ENCODE peak calls at places on chromosomes 3 and 15, in five cellular contexts. A is mammary epithelial cell; W is CD4-positive, alpha-beta T cell; G is left ventricle myocardium inferior; M is RWPE1. B is an unnamed sample.
A peak's percentile ranks its signal among the peaks of the same experiment; 100 is the strongest.

GRCh38 chr3:48504051-48504946 is at the start of gene SHISA5:
- DNase-seq in A (peak; percentile 44), W (peak; percentile 67), G (peak; percentile 88), M (no peak), B (peak; percentile 54)

GRCh38 chr3:181720281-181720680 is 8.6 kb downstream of the SOX2 start:
- DNase-seq in A (no peak), W (no peak), G (no peak), M (no peak), B (peak; percentile 26)

GRCh38 chr15:100717596-100717995 is 115.2 kb downstream of the ASB7 start:
- DNase-seq in A (no peak), W (no peak), G (no peak), M (no peak), B (no peak)

GRCh38 chr3:169694117-169694516 is 30.6 kb upstream of the MECOM start:
- DNase-seq in A (peak; percentile 5), W (no peak), G (no peak), M (no peak), B (peak; percentile 10)

GRCh38 chr3:64214697-64215018 is 10.6 kb downstream of the PRICKLE2 start:
- DNase-seq in A (peak; percentile 65), W (no peak), G (no peak), M (no peak), B (peak; percentile 64)

GRCh38 chr3:126287171-126287535 is 70.1 kb downstream of the KLF15 start:
- DNase-seq in A (no peak), W (no peak), G (no peak), M (no peak), B (no peak)

GRCh38 chr3:179853176-179853575 is 183.6 kb downstream of the PEX5L start:
- DNase-seq in A (no peak), W (no peak), G (no peak), M (no peak), B (no peak)

GRCh38 chr15:76575177-76576078 is 238.9 kb downstream of the ISL2 start:
- DNase-seq in A (no peak), W (no peak), G (no peak), M (no peak), B (no peak)

GRCh38 chr3:197398301-197398878 is 100.0 kb upstream of the DLG1 start:
- DNase-seq in A (no peak), W (no peak), G (no peak), M (no peak), B (no peak)

GRCh38 chr15:91508633-91509032 is 344.9 kb upstream of the SLCO3A1 start:
- DNase-seq in A (peak; percentile 68), W (no peak), G (no peak), M (peak; percentile 50), B (no peak)

GRCh38 chr3:183306798-183307671 is 54.0 kb downstream of the B3GNT5 start:
- DNase-seq in A (peak; percentile 54), W (no peak), G (peak; percentile 70), M (no peak), B (peak; percentile 77)

GRCh38 chr15:80242132-80242769 is 9.8 kb downstream of the CTXND1 start:
- DNase-seq in A (peak; percentile 3), W (no peak), G (no peak), M (no peak), B (peak; percentile 48)

GRCh38 chr15:34993413-34993812 is 5.3 kb upstream of the ZNF770 start:
- DNase-seq in A (no peak), W (no peak), G (no peak), M (no peak), B (peak; percentile 66)

GRCh38 chr3:141412936-141413354 is 44.6 kb downstream of the ZBTB38 start:
- DNase-seq in A (peak; percentile 64), W (no peak), G (peak; percentile 93), M (no peak), B (peak; percentile 68)

GRCh38 chr3:66478923-66479322 is 21.9 kb downstream of the LRIG1 start:
- DNase-seq in A (no peak), W (no peak), G (no peak), M (no peak), B (no peak)

GRCh38 chr15:31473384-31474058 is 146.9 kb downstream of the KLF13 start:
- DNase-seq in A (no peak), W (no peak), G (no peak), M (no peak), B (no peak)

GRCh38 chr3:188165596-188165995 is 11.6 kb downstream of the LPP start:
- DNase-seq in A (no peak), W (no peak), G (no peak), M (no peak), B (no peak)

GRCh38 chr3:108146139-108146538 is 55.3 kb upstream of the CD47 start:
- DNase-seq in A (no peak), W (no peak), G (no peak), M (no peak), B (no peak)

GRCh38 chr3:71652786-71653419 is 69.4 kb upstream of the FOXP1 start:
- DNase-seq in A (peak; percentile 29), W (no peak), G (no peak), M (peak; percentile 34), B (peak; percentile 58)

GRCh38 chr3:195873971-195874370 is 34.4 kb downstream of the TNK2 start:
- DNase-seq in A (peak; percentile 55), W (no peak), G (no peak), M (no peak), B (peak; percentile 26)

GRCh38 chr3:108603689-108604088 is 14.2 kb downstream of the DZIP3 start:
- DNase-seq in A (no peak), W (no peak), G (no peak), M (no peak), B (no peak)

GRCh38 chr15:58988011-58988785 is 735 bp downstream of the RNF111 start:
- DNase-seq in A (peak; percentile 34), W (peak; percentile 62), G (peak; percentile 79), M (peak; percentile 76), B (peak; percentile 61)

GRCh38 chr15:51681303-51681963 is at the start of gene SCG3:
- DNase-seq in A (peak; percentile 81), W (peak; percentile 64), G (peak; percentile 75), M (peak; percentile 67), B (peak; percentile 88)

GRCh38 chr3:133933097-133934024 is 37.7 kb upstream of the RAB6B start:
- DNase-seq in A (no peak), W (no peak), G (no peak), M (no peak), B (no peak)

GRCh38 chr3:97910931-97911351 is 61.3 kb downstream of the RIOX2 start:
- DNase-seq in A (no peak), W (no peak), G (no peak), M (no peak), B (peak; percentile 31)

GRCh38 chr3:47394140-47394855 is 13.5 kb downstream of the PTPN23 start:
- DNase-seq in A (no peak), W (no peak), G (no peak), M (no peak), B (no peak)

GRCh38 chr3:113008117-113008516 is 17.3 kb downstream of the GTPBP8 start:
- DNase-seq in A (no peak), W (no peak), G (no peak), M (no peak), B (no peak)

GRCh38 chr3:39917060-39917773 is 107.8 kb downstream of the MYRIP start:
- DNase-seq in A (peak; percentile 68), W (no peak), G (no peak), M (no peak), B (peak; percentile 67)

GRCh38 chr15:48221261-48221660 is 15.2 kb downstream of the SLC12A1 start:
- DNase-seq in A (no peak), W (no peak), G (no peak), M (no peak), B (no peak)

GRCh38 chr3:110027446-110027845 is 690.1 kb upstream of the DPPA4 start:
- DNase-seq in A (peak; percentile 68), W (no peak), G (no peak), M (peak; percentile 18), B (peak; percentile 84)

GRCh38 chr15:63497642-63498100 is 6.7 kb upstream of the USP3 start:
- DNase-seq in A (no peak), W (peak; percentile 73), G (peak; percentile 41), M (no peak), B (no peak)

GRCh38 chr3:74630602-74631001 is 16.1 kb upstream of the CNTN3 start:
- DNase-seq in A (peak; percentile 46), W (no peak), G (no peak), M (no peak), B (no peak)
- TF ChIP-seq CTCF in A (peak; percentile 27), W (no peak), G (peak; percentile 39), M (no peak), B (peak; percentile 32)

GRCh38 chr15:67080900-67081431 is 15.6 kb downstream of the SMAD3 start:
- DNase-seq in A (peak; percentile 80), W (no peak), G (peak; percentile 29), M (no peak), B (peak; percentile 54)
- TF ChIP-seq CTCF in A (no peak), W (no peak), G (no peak), M (no peak), B (peak; percentile 21)

DNA sequence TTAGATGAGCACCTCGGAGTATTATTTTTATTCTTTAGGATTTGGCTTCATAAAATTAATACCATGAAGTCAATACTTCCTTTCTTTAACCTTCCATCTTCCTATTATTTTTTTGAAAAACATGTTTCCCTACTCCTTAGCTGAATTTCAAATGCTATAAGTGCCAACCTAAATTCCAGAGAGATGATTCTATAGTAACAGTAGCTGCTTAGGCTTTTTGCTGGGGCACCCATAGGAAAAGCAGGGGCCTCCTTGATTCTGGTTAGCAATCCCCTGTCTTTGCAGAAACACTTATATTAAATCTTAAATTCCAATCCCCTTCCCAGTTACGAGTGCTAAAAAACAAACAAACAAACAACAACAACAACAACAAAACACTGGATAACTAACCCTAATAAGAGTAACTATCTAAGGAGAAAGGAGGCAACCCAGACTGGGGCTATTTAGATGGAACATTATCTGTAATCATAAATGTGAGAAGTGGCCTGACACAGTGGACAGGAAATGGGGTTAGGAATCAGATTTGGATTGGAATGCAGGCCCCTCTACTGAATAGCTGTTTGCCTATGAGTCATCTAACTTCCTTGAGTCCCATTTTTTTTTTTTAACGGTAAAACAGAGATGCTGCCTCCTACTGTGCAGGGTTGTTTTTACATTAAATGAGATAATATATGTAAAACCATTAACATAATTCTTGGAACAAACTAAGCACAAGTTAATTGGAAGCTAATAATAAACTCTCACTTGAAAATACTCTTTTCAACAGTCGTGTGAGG is 148.1 kb downstream of the WDR72 start:
- DNase-seq in A (no peak), W (no peak), G (no peak), M (no peak), B (peak; percentile 16)
- TF ChIP-seq CTCF in A (no peak), W (no peak), G (no peak), M (no peak), B (no peak)

DNA sequence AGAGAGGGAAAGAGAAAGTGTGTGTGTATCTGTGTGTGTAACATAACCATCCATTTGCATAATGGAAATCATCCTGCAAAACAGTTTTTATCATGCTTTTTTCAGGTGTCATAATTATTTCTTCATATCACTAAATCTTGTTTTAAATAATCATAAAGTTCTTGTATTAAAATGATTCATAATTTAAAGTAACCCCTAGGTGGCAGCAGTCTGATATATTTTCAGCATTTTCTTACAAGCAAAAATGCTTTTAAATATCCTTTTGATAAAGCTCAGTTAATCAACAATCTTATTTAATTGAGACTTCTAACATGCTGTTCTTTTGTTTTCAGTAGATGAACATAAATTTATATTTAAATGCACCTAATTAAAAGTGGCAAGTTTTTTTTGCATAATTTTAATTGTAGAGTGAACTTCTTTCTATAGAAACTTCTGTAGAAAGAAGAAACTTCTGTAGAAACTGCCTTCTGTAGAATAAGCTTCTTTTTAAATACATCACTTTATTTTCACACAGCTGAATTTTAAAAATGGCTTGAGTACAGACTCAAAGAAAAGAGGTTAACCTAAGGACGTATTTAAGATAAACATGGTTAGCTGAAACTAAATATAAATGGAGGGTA is 72.5 kb downstream of the OPA1 start:
- DNase-seq in A (peak; percentile 18), W (no peak), G (no peak), M (peak; percentile 20), B (peak; percentile 60)
- TF ChIP-seq CTCF in A (peak; percentile 29), W (peak; percentile 71), G (peak; percentile 57), M (peak; percentile 58), B (peak; percentile 23)